ENCODE peak calls at places on chromosomes 16 and 17, in seven cellular contexts. Y is PC-3, J is right lobe of liver, L is fibroblast of mammary gland, O is MG63, X is mucosa of descending colon, G is fibroblast of lung. N is an unnamed sample.

GRCh38 chr17:6456321-6456720 is 12.1 kb downstream of the PIMREG start:
- DNase-seq in Y (no peak), J (no peak), L (no peak), O (no peak), X (peak), G (no peak), N (no peak)

GRCh38 chr17:49987681-49988441 is 7.2 kb downstream of the DLX3 start:
- DNase-seq in Y (peak), J (no peak), L (no peak), O (peak), X (no peak), G (no peak), N (peak)

GRCh38 chr17:29140051-29140582 is 40.1 kb downstream of the MYO18A start:
- DNase-seq in Y (peak), J (peak), L (peak), O (peak), X (peak), G (peak), N (peak)

GRCh38 chr17:28574536-28574935 is 2.2 kb downstream of the ALDOC start:
- DNase-seq in Y (no peak), J (no peak), L (no peak), O (no peak), X (no peak), G (no peak), N (no peak)

GRCh38 chr16:85168732-85169256 is 56.5 kb upstream of the CIBAR2 start:
- DNase-seq in Y (peak), J (peak), L (peak), O (peak), X (peak), G (peak), N (peak)

GRCh38 chr16:3283525-3284447 is 495 bp downstream of the ZNF263 start:
- DNase-seq in Y (no peak), J (no peak), L (no peak), O (no peak), X (no peak), G (peak), N (no peak)

GRCh38 chr16:56628486-56629035 is 3.0 kb downstream of the MT1E start:
- DNase-seq in Y (no peak), J (no peak), L (peak), O (no peak), X (no peak), G (no peak), N (no peak)

GRCh38 chr17:29617481-29618271 is 5.0 kb downstream of the CORO6 start:
- DNase-seq in Y (peak), J (peak), L (peak), O (no peak), X (peak), G (peak), N (no peak)

GRCh38 chr16:56075732-56076131 is 115.6 kb upstream of the GNAO1 start:
- DNase-seq in Y (no peak), J (no peak), L (no peak), O (no peak), X (no peak), G (no peak), N (no peak)

GRCh38 chr16:72878301-72879269 is 169.3 kb downstream of the ZFHX3 start:
- DNase-seq in Y (no peak), J (peak), L (peak), O (no peak), X (no peak), G (peak), N (no peak)

GRCh38 chr16:4539716-4540284 is 1.2 kb upstream of the CDIP1 start:
- DNase-seq in Y (no peak), J (no peak), L (no peak), O (no peak), X (no peak), G (no peak), N (no peak)

GRCh38 chr16:4537376-4538066 is 1.1 kb downstream of the CDIP1 start:
- DNase-seq in Y (no peak), J (peak), L (no peak), O (no peak), X (no peak), G (no peak), N (no peak)

GRCh38 chr16:4536391-4537106 is 2.0 kb downstream of the CDIP1 start:
- DNase-seq in Y (no peak), J (no peak), L (no peak), O (no peak), X (no peak), G (no peak), N (no peak)

GRCh38 chr16:4538386-4539235 is at the start of gene CDIP1:
- DNase-seq in Y (peak), J (peak), L (peak), O (peak), X (peak), G (peak), N (peak)

GRCh38 chr16:4538067-4538385 is 547 bp downstream of the CDIP1 start:
- DNase-seq in Y (no peak), J (no peak), L (no peak), O (peak), X (no peak), G (no peak), N (no peak)
- H3K4me3 ChIP-seq in Y (peak), J (peak), L (peak), O (peak), X (peak), G (peak), N (peak)

GRCh38 chr16:10888320-10888937 is 11.4 kb downstream of the CIITA start:
- DNase-seq in Y (no peak), J (no peak), L (no peak), O (no peak), X (no peak), G (no peak), N (no peak)
- H3K4me3 ChIP-seq in Y (no peak), J (no peak), L (no peak), O (no peak), X (no peak), G (no peak), N (no peak)

GRCh38 chr17:17839792-17840707 is 3.3 kb upstream of the SREBF1 start:
- DNase-seq in Y (peak), J (peak), L (peak), O (peak), X (peak), G (peak), N (peak)

GRCh38 chr17:17843096-17843495 is 6.3 kb upstream of the SREBF1 start:
- DNase-seq in Y (no peak), J (no peak), L (no peak), O (no peak), X (no peak), G (no peak), N (no peak)

GRCh38 chr17:17842111-17842876 is 5.5 kb upstream of the SREBF1 start:
- DNase-seq in Y (no peak), J (peak), L (no peak), O (no peak), X (no peak), G (no peak), N (no peak)

GRCh38 chr17:17840751-17841591 is 4.2 kb upstream of the SREBF1 start:
- DNase-seq in Y (peak), J (no peak), L (peak), O (peak), X (no peak), G (peak), N (peak)

GRCh38 chr17:17841620-17842025 is 4.8 kb upstream of the SREBF1 start:
- DNase-seq in Y (no peak), J (peak), L (no peak), O (no peak), X (no peak), G (no peak), N (no peak)
- H3K4me3 ChIP-seq in Y (no peak), J (no peak), L (no peak), O (no peak), X (no peak), G (no peak), N (no peak)

DNA sequence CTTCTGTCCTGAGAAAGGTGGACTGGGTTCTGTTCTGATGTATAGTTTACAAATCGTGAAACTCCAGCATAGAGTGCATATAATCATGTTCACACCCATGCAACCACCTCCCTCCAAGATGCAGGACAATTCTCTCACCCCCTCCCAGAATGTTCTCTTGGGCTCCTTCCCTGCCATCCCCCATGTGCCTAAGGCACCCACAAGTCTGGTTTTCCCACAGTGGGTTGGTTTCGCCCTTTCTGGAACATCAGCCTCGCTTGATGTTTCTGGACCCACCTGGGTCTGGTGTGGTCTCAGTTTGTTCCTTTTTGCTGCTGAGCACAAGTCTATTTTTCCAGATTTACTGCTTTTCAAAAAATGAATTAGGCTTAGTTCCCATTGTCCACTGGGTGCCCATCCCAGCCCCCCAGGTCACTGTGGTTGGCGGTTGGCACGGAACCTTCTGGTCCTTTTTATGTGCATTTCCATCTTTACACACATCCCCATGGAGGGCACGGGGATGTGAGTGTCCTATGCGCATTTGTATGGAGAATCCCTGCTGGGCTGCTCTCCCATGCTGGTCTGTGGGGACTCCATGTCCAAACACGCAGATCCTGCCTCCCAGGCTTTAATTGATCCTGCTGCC is 19.0 kb downstream of the MAP2K3 start:
- DNase-seq in Y (no peak), J (no peak), L (no peak), O (no peak), X (peak), G (no peak), N (peak)
- H3K4me3 ChIP-seq in Y (no peak), J (no peak), L (no peak), O (no peak), X (no peak), G (no peak), N (no peak)

GRCh38 chr17:7626307-7626706 is 1.3 kb downstream of the SAT2 start:
- DNase-seq in Y (no peak), J (peak), L (no peak), O (no peak), X (no peak), G (no peak), N (no peak)
- H3K4me3 ChIP-seq in Y (peak), J (peak), L (peak), O (no peak), X (no peak), G (no peak), N (no peak)